ENCODE peak calls at places on chromosomes 6 and 20, in four cellular contexts. P is cardiac muscle cell, U is spleen, N is SK-N-SH. X is an unnamed sample.

GRCh38 chr20:62979876-62980373 is 26.8 kb downstream of the BHLHE23 start:
- DNase-seq in N (no peak), P (no peak), U (no peak), X (no peak)

GRCh38 chr6:132004668-132005067 is 53.5 kb upstream of the CCN2 start:
- DNase-seq in N (no peak), P (no peak), U (no peak), X (no peak)

GRCh38 chr6:4487538-4487937 is 288.7 kb upstream of the CDYL start:
- DNase-seq in U (no peak), N (no peak), P (no peak), X (peak; percentile 91)

GRCh38 chr6:43678341-43678740 is 9.2 kb downstream of the MRPS18A start:
- DNase-seq in P (no peak), N (no peak), U (no peak), X (no peak)

GRCh38 chr20:49636447-49636846 is 68.5 kb upstream of the PTGIS start:
- DNase-seq in U (no peak), P (no peak), N (no peak), X (no peak)

GRCh38 chr6:131459005-131459404 is 114.0 kb upstream of the ARG1 start:
- DNase-seq in P (no peak), U (no peak), N (no peak), X (no peak)

GRCh38 chr6:47126647-47127339 is 84.7 kb upstream of the ADGRF1 start:
- DNase-seq in P (peak; percentile 54), U (no peak), N (no peak), X (peak; percentile 74)

GRCh38 chr6:128882560-128882959 is 378 bp upstream of the LAMA2 start:
- DNase-seq in P (peak; percentile 11), U (no peak), N (no peak), X (peak; percentile 71)

GRCh38 chr6:42030585-42031506 is 19.5 kb upstream of the TAF8 start:
- DNase-seq in N (peak; percentile 56), U (peak; percentile 72), P (peak; percentile 55), X (peak; percentile 73)

GRCh38 chr6:34359438-34360158 is 32.9 kb downstream of the NUDT3 start:
- DNase-seq in P (peak; percentile 32), U (no peak), N (no peak), X (no peak)

GRCh38 chr6:35599761-35600658 is 87.3 kb upstream of the TULP1 start:
- DNase-seq in P (no peak), U (no peak), N (no peak), X (no peak)

GRCh38 chr6:112665114-112665513 is 318.0 kb downstream of the RFPL4B start:
- DNase-seq in U (no peak), P (no peak), N (no peak), X (no peak)

GRCh38 chr6:13461352-13461751 is 26.0 kb downstream of the GFOD1 start:
- DNase-seq in N (no peak), P (no peak), U (no peak), X (peak; percentile 37)

GRCh38 chr6:129748212-129748900 is 38.4 kb upstream of the ARHGAP18 start:
- DNase-seq in P (no peak), U (peak; percentile 66), N (no peak), X (peak; percentile 55)

GRCh38 chr20:21513881-21514540 is at the start of gene NKX2-2:
- DNase-seq in P (no peak), U (no peak), N (peak; percentile 32), X (peak; percentile 82)

GRCh38 chr20:8895472-8895871 is 173.4 kb upstream of the PLCB4 start:
- DNase-seq in N (no peak), P (no peak), U (no peak), X (no peak)

GRCh38 chr20:8131598-8132014 is 460 bp upstream of the PLCB1 start:
- DNase-seq in U (no peak), P (peak; percentile 66), N (no peak), X (no peak)

GRCh38 chr20:19073584-19074198 is 138.8 kb upstream of the SLC24A3 start:
- DNase-seq in N (peak; percentile 26), P (peak; percentile 34), U (no peak), X (peak; percentile 82)

GRCh38 chr6:149271348-149272340 is 45.9 kb upstream of the TAB2 start:
- DNase-seq in N (no peak), P (no peak), U (peak; percentile 84), X (no peak)

GRCh38 chr6:37783025-37783825 is 36.3 kb upstream of the ZFAND3 start:
- DNase-seq in N (peak; percentile 48), U (no peak), P (no peak), X (peak; percentile 85)

GRCh38 chr6:128413291-128413690 is 107.1 kb downstream of the PTPRK start:
- DNase-seq in U (no peak), N (no peak), P (no peak), X (no peak)

GRCh38 chr6:41644297-41644879 is 6.1 kb downstream of the MDFI start:
- DNase-seq in P (no peak), U (peak; percentile 67), N (no peak), X (peak; percentile 71)

GRCh38 chr20:33666293-33667244 is at the start of gene ACTL10:
- DNase-seq in P (peak; percentile 95), N (peak; percentile 94), U (peak; percentile 97), X (peak; percentile 97)

GRCh38 chr20:33668791-33669155 is 2.0 kb downstream of the ACTL10 start:
- DNase-seq in N (no peak), U (no peak), P (no peak), X (no peak)

GRCh38 chr20:33669224-33669623 is 2.5 kb downstream of the ACTL10 start:
- DNase-seq in U (no peak), N (no peak), P (no peak), X (no peak)

GRCh38 chr20:33667245-33668086 is 723 bp downstream of the ACTL10 start:
- DNase-seq in N (peak; percentile 74), U (peak; percentile 92), P (no peak), X (peak; percentile 70)

DNA sequence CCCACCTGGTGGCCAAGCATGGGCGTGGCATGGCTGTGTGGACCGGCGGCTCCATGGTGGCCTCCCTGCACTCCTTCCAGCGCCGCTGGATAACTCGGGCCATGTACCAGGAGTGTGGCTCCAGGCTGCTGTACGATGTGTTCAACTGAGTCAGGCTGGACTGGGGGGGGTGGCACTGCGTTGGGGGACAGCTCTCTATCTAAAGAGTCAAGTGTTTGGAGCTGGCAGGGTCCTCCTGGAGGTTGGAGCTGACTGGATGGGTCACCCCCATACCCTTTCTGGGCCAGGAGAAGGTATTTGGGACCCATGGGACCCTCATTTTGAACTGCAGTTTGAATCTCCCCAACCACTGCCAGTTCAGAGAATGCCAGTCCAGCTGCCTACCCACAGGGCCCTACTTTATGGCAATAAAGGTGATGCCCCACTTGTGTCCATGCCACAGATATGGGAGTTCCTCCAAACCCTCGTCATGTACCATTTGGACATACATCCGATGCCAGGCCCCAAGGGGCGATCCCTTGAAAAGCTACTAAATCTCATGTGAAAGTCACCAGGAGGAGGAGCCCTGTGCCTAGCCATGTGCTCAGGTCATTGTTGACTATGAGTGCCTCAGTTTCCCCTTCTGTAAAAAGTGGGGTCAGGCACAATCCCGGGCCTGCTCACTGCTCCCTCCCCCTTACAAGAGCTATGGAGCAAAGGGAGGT is 1.5 kb downstream of the ACTL10 start:
- DNase-seq in P (peak; percentile 78), N (peak; percentile 92), U (peak; percentile 98), X (peak; percentile 93)
- TF ChIP-seq CTCF in P (peak; percentile 92), N (peak; percentile 66), U (peak; percentile 97), X (no peak)

DNA sequence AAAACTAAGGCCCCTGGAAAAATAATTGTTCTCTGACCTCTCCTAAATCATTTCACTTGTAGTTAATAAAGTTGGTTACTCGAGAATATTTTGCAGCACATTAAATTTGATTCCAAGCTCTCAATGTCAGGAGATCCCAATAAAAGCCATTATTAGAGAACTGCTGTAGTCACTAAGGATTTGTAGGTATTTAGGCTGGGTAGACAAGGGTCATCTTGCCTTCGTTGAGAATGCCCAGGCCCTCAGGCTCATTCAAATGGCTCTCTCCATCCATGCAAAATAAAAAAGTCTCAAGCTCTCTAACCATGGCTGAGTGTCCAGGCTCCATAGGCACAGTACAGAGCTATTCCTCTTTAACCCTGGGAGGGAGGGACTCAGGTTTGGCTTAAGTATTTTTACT is 117.0 kb upstream of the HMGCLL1 start:
- DNase-seq in U (no peak), P (no peak), N (no peak), X (no peak)
- H3K36me3 ChIP-seq in U (no peaks in the 10 kb centered on the region), P (no peaks in the 10 kb centered on the region), N (no peaks in the 10 kb centered on the region), X (no peaks in the 10 kb centered on the region)

GRCh38 chr6:168032383-168032760 is 34.9 kb downstream of the KIF25 start:
- DNase-seq in P (no peak), U (peak; percentile 23), N (no peak), X (no peak)
- TF ChIP-seq CTCF in P (peak; percentile 59), U (no peak), N (no peak), X (peak; percentile 31)

GRCh38 chr6:158647501-158647900 is 2.4 kb upstream of the SYTL3 start:
- DNase-seq in N (no peak), P (no peak), U (no peak), X (peak; percentile 3)
- H3K36me3 ChIP-seq in N (no peaks in the 10 kb centered on the region), P (no peaks in the 10 kb centered on the region), U (no peaks in the 10 kb centered on the region), X (peaks cover 2% of the 10 kb centered on the region)

GRCh38 chr20:60937581-60937980 is 314.5 kb upstream of the CDH4 start:
- DNase-seq in P (no peak), U (no peak), N (no peak), X (no peak)

GRCh38 chr20:60930023-60930790 is 321.9 kb upstream of the CDH4 start:
- DNase-seq in N (no peak), U (no peak), P (no peak), X (no peak)

GRCh38 chr20:60934724-60935123 is 317.3 kb upstream of the CDH4 start:
- DNase-seq in P (no peak), N (no peak), U (no peak), X (no peak)

GRCh38 chr20:60931691-60932090 is 320.4 kb upstream of the CDH4 start:
- DNase-seq in U (no peak), N (no peak), P (no peak), X (no peak)

GRCh38 chr20:60935971-60936370 is 316.1 kb upstream of the CDH4 start:
- DNase-seq in P (no peak), N (no peak), U (no peak), X (peak; percentile 53)
- TF ChIP-seq CTCF in P (no peak), N (no peak), U (no peak), X (peak; percentile 57)